ENCODE peak calls at places on chromosomes 3 and 15, in nine cellular contexts. O is activated CD8-positive, alpha-beta memory T cell treated with anti-CD3 and anti-CD28 coated beads for 48 hours; C is NCI-H2107; D is hepatocyte; Z is fibroblast of villous mesenchyme; N is GOT3; L is stimulated activated CD8-positive, alpha-beta memory T cell treated with anti-CD3 and anti-CD28 coated beads, Interleukin-2, amount 100 ng/mL, for 48 hours; F is NCI-H774; I is AG10803. G is an unnamed sample.

GRCh38 chr15:62969442-62970089 is 73.0 kb upstream of the TPM1 start:
- DNase-seq in C (no peak), Z (no peak), O (no peak), I (no peak), F (no peak), N (no peak), L (no peak), D (no peak), G (no peak)

GRCh38 chr3:129994883-129995559 is 20.5 kb downstream of the TRH start:
- DNase-seq in O (no peak), D (no peak), F (no peak), N (no peak), I (no peak), L (no peak), C (no peak), Z (no peak), G (no peak)

GRCh38 chr3:41598804-41599481 is 363.0 kb downstream of the ULK4 start:
- DNase-seq in L (no peak), N (no peak), F (no peak), C (no peak), O (no peak), I (peak), Z (no peak), D (no peak), G (no peak)

GRCh38 chr3:3744826-3745225 is 54.4 kb upstream of the LRRN1 start:
- DNase-seq in N (no peak), Z (no peak), L (no peak), I (no peak), F (no peak), O (no peak), D (no peak), C (no peak), G (no peak)

GRCh38 chr15:41284425-41285177 is 47.8 kb downstream of the OIP5 start:
- DNase-seq in I (peak), F (no peak), N (no peak), Z (peak), O (no peak), C (no peak), L (no peak), D (peak), G (no peak)

GRCh38 chr15:50164458-50164857 is 17.5 kb upstream of the SLC27A2 start:
- DNase-seq in F (no peak), L (no peak), N (no peak), Z (peak), I (peak), O (no peak), D (no peak), C (no peak), G (no peak)

GRCh38 chr3:129614927-129615363 is 8.5 kb upstream of the PLXND1 start:
- DNase-seq in N (no peak), L (no peak), F (no peak), O (no peak), I (no peak), Z (no peak), D (no peak), C (no peak), G (no peak)

GRCh38 chr3:14460342-14461005 is 58.1 kb downstream of the SLC6A6 start:
- DNase-seq in I (peak), D (no peak), L (no peak), N (no peak), Z (peak), F (no peak), O (no peak), C (no peak), G (no peak)

GRCh38 chr15:89113263-89113662 is 25.0 kb downstream of the ABHD2 start:
- DNase-seq in I (no peak), D (no peak), C (no peak), F (no peak), L (no peak), O (no peak), N (no peak), Z (no peak), G (no peak)

GRCh38 chr15:46127361-46127874 is 492.6 kb downstream of the SQOR start:
- DNase-seq in L (no peak), F (no peak), C (no peak), O (no peak), D (no peak), Z (peak), I (peak), N (no peak), G (no peak)

GRCh38 chr3:25469609-25470008 is 41.5 kb downstream of the RARB start:
- DNase-seq in I (no peak), O (no peak), L (no peak), D (no peak), C (no peak), N (no peak), Z (no peak), F (no peak), G (no peak)

GRCh38 chr15:56918907-56919707 is 663 bp downstream of the TCF12 start:
- DNase-seq in O (peak), D (peak), N (no peak), F (peak), Z (peak), I (peak), C (no peak), L (peak), G (peak)

GRCh38 chr3:138331143-138331894 is 1.7 kb upstream of the NME9 start:
- DNase-seq in Z (peak), D (no peak), C (no peak), L (no peak), F (no peak), I (peak), N (no peak), O (no peak), G (no peak)

GRCh38 chr15:78007965-78008886 is 69.3 kb downstream of the TBC1D2B start:
- DNase-seq in D (no peak), C (no peak), N (no peak), I (peak), Z (peak), F (no peak), L (no peak), O (no peak), G (no peak)

GRCh38 chr15:100693451-100693850 is 91.1 kb downstream of the ASB7 start:
- DNase-seq in L (no peak), I (no peak), Z (no peak), C (no peak), D (no peak), N (no peak), F (no peak), O (no peak), G (no peak)

GRCh38 chr3:64342940-64343691 is 117.8 kb upstream of the PRICKLE2 start:
- DNase-seq in N (no peak), O (no peak), Z (peak), L (no peak), C (no peak), F (no peak), I (peak), D (peak), G (no peak)

GRCh38 chr3:140468407-140468806 is 209.5 kb upstream of the TRIM42 start:
- DNase-seq in O (no peak), N (no peak), F (no peak), I (no peak), Z (no peak), C (no peak), D (no peak), L (no peak), G (no peak)

GRCh38 chr15:72614810-72615532 is 39.5 kb upstream of the GOLGA6B start:
- DNase-seq in F (no peak), O (no peak), N (no peak), I (no peak), D (no peak), L (no peak), Z (no peak), C (no peak), G (no peak)